ENCODE peak calls at places on chromosome 4, in seven cellular contexts. D is naive thymus-derived CD4-positive, alpha-beta T cell; V is ovary; A is aorta; F is right atrium auricular region; Z is prostate gland; X is upper lobe of left lung. M is an unnamed sample. For H3K9me3, the result is how much of the 10 kb centered on the place peaks cover.

GRCh38 chr4:109574931-109575804 is 15.1 kb downstream of the MCUB start:
- DNase-seq in D (no peak), V (no peak), A (no peak), F (no peak), Z (no peak), X (no peak), M (no peak)

GRCh38 chr4:64272432-64272831 is 136.8 kb downstream of the TECRL start:
- DNase-seq in D (no peak), V (no peak), A (no peak), F (no peak), Z (no peak), X (no peak), M (no peak)

GRCh38 chr4:165302658-165303057 is 24.8 kb upstream of the MSMO1 start:
- DNase-seq in D (no peak), V (no peak), A (no peak), F (no peak), Z (no peak), X (no peak), M (no peak)

GRCh38 chr4:147110968-147111367 is 165.3 kb upstream of the TTC29 start:
- DNase-seq in D (no peak), V (no peak), A (no peak), F (no peak), Z (no peak), X (no peak), M (no peak)

GRCh38 chr4:11912886-11913285 is 484.2 kb upstream of the HS3ST1 start:
- DNase-seq in D (no peak), V (no peak), A (no peak), F (no peak), Z (no peak), X (no peak), M (no peak)

GRCh38 chr4:118765399-118765798 is 70.5 kb downstream of the SEC24D start:
- DNase-seq in D (no peak), V (no peak), A (no peak), F (no peak), Z (peak), X (no peak), M (no peak)

GRCh38 chr4:16065066-16065465 is 18.8 kb downstream of the PROM1 start:
- DNase-seq in D (no peak), V (no peak), A (no peak), F (no peak), Z (no peak), X (no peak), M (no peak)

GRCh38 chr4:70802923-70803605 is 36.6 kb downstream of the GRSF1 start:
- DNase-seq in D (peak), V (no peak), A (no peak), F (no peak), Z (no peak), X (no peak), M (no peak)

GRCh38 chr4:157128395-157128794 is 52.4 kb downstream of the GLRB start:
- DNase-seq in D (no peak), V (no peak), A (no peak), F (no peak), Z (no peak), X (no peak), M (no peak)

GRCh38 chr4:40744218-40744617 is 5.5 kb upstream of the NSUN7 start:
- DNase-seq in D (no peak), V (no peak), A (no peak), F (no peak), Z (no peak), X (no peak), M (no peak)

GRCh38 chr4:149785686-149786431 is 29.8 kb downstream of the IQCM start:
- DNase-seq in D (no peak), V (no peak), A (no peak), F (no peak), Z (no peak), X (no peak), M (no peak)

GRCh38 chr4:72496119-72496518 is 72.9 kb downstream of the ADAMTS3 start:
- DNase-seq in D (no peak), V (no peak), A (no peak), F (no peak), Z (no peak), X (no peak), M (no peak)

GRCh38 chr4:40058854-40059253 is 2.2 kb downstream of the N4BP2 start:
- DNase-seq in D (no peak), V (no peak), A (no peak), F (no peak), Z (no peak), X (no peak), M (no peak)

GRCh38 chr4:3819210-3819919 is 53.2 kb downstream of the ADRA2C start:
- DNase-seq in D (no peak), V (no peak), A (peak), F (no peak), Z (no peak), X (no peak), M (no peak)

GRCh38 chr4:8869002-8869878 is 2.4 kb downstream of the HMX1 start:
- DNase-seq in D (no peak), V (no peak), A (no peak), F (no peak), Z (no peak), X (no peak), M (no peak)

GRCh38 chr4:41432889-41433288 is 105.1 kb upstream of the LIMCH1 start:
- DNase-seq in D (no peak), V (no peak), A (no peak), F (no peak), Z (no peak), X (no peak), M (no peak)

GRCh38 chr4:87053802-87054767 is 119.3 kb downstream of the AFF1 start:
- DNase-seq in D (no peak), V (no peak), A (no peak), F (no peak), Z (no peak), X (no peak), M (no peak)

GRCh38 chr4:25532579-25532978 is 123.1 kb upstream of the SLC34A2 start:
- DNase-seq in D (no peak), V (no peak), A (no peak), F (no peak), Z (no peak), X (no peak), M (no peak)

DNA sequence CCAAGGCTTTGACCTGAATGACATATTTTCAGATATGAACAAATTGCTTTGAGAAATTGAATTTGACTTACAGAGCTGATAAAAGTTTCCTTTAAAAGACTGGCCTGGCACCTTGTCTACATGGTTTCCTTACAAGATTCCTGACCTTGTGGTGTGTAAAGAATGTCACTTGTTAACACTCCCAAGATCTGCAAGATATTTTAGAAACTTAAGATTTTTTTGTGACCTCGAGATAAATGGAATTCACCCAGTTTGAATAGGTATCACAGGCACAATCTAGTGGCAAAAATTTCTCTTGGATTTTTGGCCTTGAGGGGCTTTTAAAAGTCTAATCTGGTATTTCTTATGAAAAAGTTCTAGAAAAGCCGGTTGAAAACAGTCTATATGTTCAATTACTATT is 1568.9 kb upstream of the IGFBP7 start:
- DNase-seq in D (no peak), V (no peak), A (no peak), F (no peak), Z (no peak), X (no peak), M (no peak)
- H3K9me3 ChIP-seq in D (under half), V (under half), A (under half), F (under half), Z (under half), X (under half), M (under half)

DNA sequence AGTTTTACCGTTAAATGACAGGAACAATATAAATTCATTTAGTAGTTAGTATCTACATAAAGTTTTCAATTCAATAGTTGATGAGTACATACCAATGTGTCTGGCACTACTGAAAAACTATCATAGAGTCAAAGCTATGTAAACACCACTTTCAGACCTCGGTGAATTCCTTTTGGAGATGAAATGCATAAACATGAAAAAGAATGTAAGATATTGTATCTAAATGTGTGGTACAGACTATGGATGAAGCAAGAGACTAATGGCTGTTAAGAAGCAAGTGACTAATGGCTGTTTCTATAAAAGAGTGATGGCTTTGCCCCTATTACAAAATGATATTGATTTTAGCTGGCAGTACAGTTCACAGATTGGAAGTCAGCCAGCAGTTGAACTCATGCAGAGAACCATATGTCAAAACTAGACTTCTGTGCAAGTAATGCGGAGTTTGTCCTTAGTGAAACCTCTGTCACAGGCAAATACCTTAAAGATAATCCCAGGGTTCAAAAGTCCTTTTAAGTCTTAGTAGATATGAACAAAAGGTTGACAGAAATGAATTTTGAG is 359.3 kb downstream of the GRXCR1 start:
- DNase-seq in D (no peak), V (no peak), A (no peak), F (no peak), Z (no peak), X (no peak), M (no peak)
- H3K9me3 ChIP-seq in D (under half), V (under half), A (under half), F (under half), Z (under half), X (under half), M (under half)

DNA sequence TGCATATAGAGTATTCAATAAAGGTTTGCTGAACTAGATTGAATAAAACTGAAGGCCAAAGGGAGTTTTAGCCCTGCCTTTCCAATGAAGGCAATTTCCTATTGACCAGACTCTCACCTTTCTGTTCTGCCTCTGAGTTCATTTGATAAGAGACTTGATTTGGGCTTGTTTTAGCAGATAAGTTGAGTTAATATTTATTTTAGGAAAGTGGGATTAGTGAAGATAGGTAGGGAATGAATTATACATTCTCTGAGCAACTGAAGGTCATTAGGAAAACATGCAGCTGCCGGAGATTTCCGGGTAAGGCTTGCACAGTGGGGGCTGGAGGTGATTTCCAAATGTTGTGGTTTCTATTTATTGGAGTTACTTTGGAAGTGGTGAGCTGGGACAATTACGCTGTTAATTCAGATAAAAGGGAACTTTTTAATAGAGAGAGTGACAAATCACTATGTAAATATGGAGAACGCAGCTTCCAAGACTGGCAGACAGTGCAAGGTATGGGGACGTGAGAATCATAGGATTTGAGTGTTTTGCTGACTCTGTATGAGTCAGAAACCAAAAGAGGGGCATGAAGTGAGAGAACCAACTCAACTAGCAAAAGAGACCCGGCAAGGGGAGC is 553.6 kb upstream of the BOD1L1 start:
- DNase-seq in D (no peak), V (no peak), A (no peak), F (no peak), Z (peak), X (no peak), M (no peak)
- H3K9me3 ChIP-seq in D (under half), V (under half), A (under half), F (under half), Z (under half), X (under half), M (under half)

GRCh38 chr4:48854395-48854683 is 23.5 kb downstream of the OCIAD1 start:
- DNase-seq in D (no peak), V (no peak), A (no peak), F (no peak), Z (no peak), X (no peak), M (no peak)
- H3K9me3 ChIP-seq in D (under half), V (under half), A (under half), F (under half), Z (under half), X (under half), M (under half)

GRCh38 chr4:4960574-4960973 is 58.7 kb downstream of the CYTL1 start:
- DNase-seq in D (no peak), V (no peak), A (no peak), F (no peak), Z (no peak), X (no peak), M (no peak)

GRCh38 chr4:4961936-4962335 is 57.3 kb downstream of the CYTL1 start:
- DNase-seq in D (no peak), V (no peak), A (no peak), F (no peak), Z (no peak), X (no peak), M (no peak)

GRCh38 chr4:4968161-4968757 is 51.0 kb downstream of the CYTL1 start:
- DNase-seq in D (no peak), V (no peak), A (no peak), F (no peak), Z (no peak), X (no peak), M (no peak)

DNA sequence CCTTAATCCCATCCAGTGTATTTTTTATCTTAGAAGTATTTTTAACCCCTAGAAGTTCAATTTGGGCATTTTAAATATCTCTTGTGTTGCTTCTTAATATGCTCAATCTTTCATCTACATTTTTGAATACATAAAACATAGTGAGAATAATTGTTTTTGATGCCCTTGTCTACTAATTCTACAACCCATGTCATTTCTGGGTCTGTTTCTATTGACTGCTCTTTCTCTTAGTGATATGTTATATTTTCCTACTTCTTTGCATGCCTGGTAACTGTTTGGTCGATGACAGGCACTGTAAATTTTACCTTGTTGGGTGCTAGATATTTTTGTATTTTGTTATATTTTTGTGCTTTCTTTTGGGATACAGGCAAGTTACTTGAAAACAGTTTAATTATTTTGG is 56.3 kb downstream of the CYTL1 start:
- DNase-seq in D (no peak), V (no peak), A (no peak), F (no peak), Z (no peak), X (no peak), M (no peak)
- H3K9me3 ChIP-seq in D (under half), V (under half), A (under half), F (under half), Z (under half), X (under half), M (under half)

GRCh38 chr4:53306729-53307128 is 59.1 kb downstream of the SCFD2 start:
- DNase-seq in D (no peak), V (no peak), A (no peak), F (no peak), Z (no peak), X (no peak), M (no peak)

GRCh38 chr4:53313510-53313909 is 52.4 kb downstream of the SCFD2 start:
- DNase-seq in D (no peak), V (no peak), A (no peak), F (no peak), Z (no peak), X (no peak), M (no peak)

GRCh38 chr4:53307210-53307609 is 58.7 kb downstream of the SCFD2 start:
- DNase-seq in D (no peak), V (no peak), A (no peak), F (no peak), Z (no peak), X (no peak), M (no peak)

GRCh38 chr4:53309321-53310020 is 56.4 kb downstream of the SCFD2 start:
- DNase-seq in D (no peak), V (no peak), A (no peak), F (no peak), Z (no peak), X (no peak), M (no peak)

GRCh38 chr4:53307819-53308773 is 57.8 kb downstream of the SCFD2 start:
- DNase-seq in D (no peak), V (no peak), A (no peak), F (no peak), Z (no peak), X (no peak), M (no peak)
- H3K9me3 ChIP-seq in D (under half), V (under half), A (under half), F (under half), Z (under half), X (under half), M (under half)

GRCh38 chr4:10878861-10879260 is 194.3 kb upstream of the CLNK start:
- DNase-seq in D (no peak), V (no peak), A (no peak), F (no peak), Z (no peak), X (no peak), M (no peak)

GRCh38 chr4:10875144-10875799 is 190.7 kb upstream of the CLNK start:
- DNase-seq in D (no peak), V (no peak), A (no peak), F (no peak), Z (no peak), X (no peak), M (no peak)

GRCh38 chr4:10873809-10874208 is 189.2 kb upstream of the CLNK start:
- DNase-seq in D (no peak), V (no peak), A (no peak), F (no peak), Z (no peak), X (no peak), M (no peak)

GRCh38 chr4:10879411-10880110 is 195.0 kb upstream of the CLNK start:
- DNase-seq in D (no peak), V (no peak), A (no peak), F (no peak), Z (no peak), X (no peak), M (no peak)
- H3K9me3 ChIP-seq in D (under half), V (under half), A (under half), F (under half), Z (under half), X (under half), M (under half)

DNA sequence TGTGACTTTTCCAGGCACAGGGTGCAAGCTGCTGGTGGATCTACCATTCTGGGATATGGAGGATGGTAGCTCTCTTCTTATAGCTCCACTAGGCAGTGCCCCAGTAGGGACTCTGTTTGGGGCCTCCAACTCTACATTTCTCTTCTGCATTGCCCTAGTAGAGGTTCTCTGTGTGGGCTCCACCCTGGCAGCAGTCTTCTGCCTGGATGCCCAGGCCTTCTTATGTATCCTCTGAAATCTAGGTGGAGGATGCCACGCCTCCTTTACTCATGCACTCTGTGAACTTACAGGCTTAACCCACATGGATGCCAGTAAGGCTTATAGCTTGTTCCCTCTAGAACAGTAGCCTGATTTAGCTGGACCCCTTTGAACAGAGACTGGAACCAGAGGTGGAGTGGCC is 20.9 kb upstream of the EREG start:
- DNase-seq in D (no peak), V (no peak), A (no peak), F (no peak), Z (no peak), X (no peak), M (no peak)
- H3K9me3 ChIP-seq in D (under half), V (under half), A (under half), F (under half), Z (under half), X (under half), M (under half)

M was measured in T-helper 17 cell.